ENCODE peak calls at places on chromosomes 7 and 10, in five cellular contexts. Z, G, M, W and T are unnamed samples.

GRCh38 chr10:114393482-114393881 is 10.8 kb downstream of the AFAP1L2 start:
- DNase-seq in Z (no peak), G (no peak), M (no peak), W (no peak), T (no peak)

GRCh38 chr10:120926611-120927010 is 75.4 kb downstream of the WDR11 start:
- DNase-seq in Z (no peak), G (no peak), M (no peak), W (no peak), T (no peak)

GRCh38 chr10:109902992-109903947 is 20.0 kb downstream of the XPNPEP1 start:
- DNase-seq in Z (no peak), G (no peak), M (no peak), W (peak), T (no peak)

GRCh38 chr10:52644678-52645434 is 127.7 kb downstream of the MBL2 start:
- DNase-seq in Z (peak), G (no peak), M (no peak), W (peak), T (peak)

GRCh38 chr10:5481121-5481520 is 18.2 kb downstream of the CALML5 start:
- DNase-seq in Z (no peak), G (no peak), M (no peak), W (no peak), T (peak)

GRCh38 chr7:122460936-122461335 is 156.4 kb upstream of the FEZF1 start:
- DNase-seq in Z (no peak), G (no peak), M (no peak), W (no peak), T (no peak)

GRCh38 chr7:95922191-95922590 is 149.8 kb downstream of the DYNC1I1 start:
- DNase-seq in Z (no peak), G (no peak), M (no peak), W (no peak), T (no peak)

GRCh38 chr10:79347894-79348639 is 798 bp downstream of the PPIF start:
- DNase-seq in Z (peak), G (no peak), M (peak), W (peak), T (peak)

GRCh38 chr7:27515933-27516332 is 146.8 kb downstream of the HIBADH start:
- DNase-seq in Z (no peak), G (no peak), M (no peak), W (no peak), T (no peak)

GRCh38 chr10:25497281-25497680 is 322.5 kb downstream of the GPR158 start:
- DNase-seq in Z (no peak), G (no peak), M (no peak), W (no peak), T (no peak)

GRCh38 chr10:68813554-68813953 is 13.8 kb upstream of the STOX1 start:
- DNase-seq in Z (no peak), G (no peak), M (no peak), W (no peak), T (no peak)

GRCh38 chr10:18684953-18685352 is 25.7 kb downstream of the ARL5B start:
- DNase-seq in Z (no peak), G (no peak), M (no peak), W (no peak), T (no peak)

GRCh38 chr10:93541402-93542357 is 24.8 kb upstream of the FFAR4 start:
- DNase-seq in Z (peak), G (no peak), M (no peak), W (peak), T (peak)

GRCh38 chr7:87398441-87398840 is 53.0 kb downstream of the CROT start:
- DNase-seq in Z (no peak), G (peak), M (no peak), W (no peak), T (no peak)